ENCODE peak calls at places on chromosome 12, in ten cellular contexts. One of them, this sample, is unnamed. For H3K4me1, the result is how much of the 10 kb centered on the place peaks cover.

GRCh38 chr12:67943295-67943892 is 45.9 kb upstream of the IFNG-AS1 start:
- DNase-seq in IMR-90: peak
- DNase-seq in upper lobe of right lung: no peak
- DNase-seq in heart right ventricle: peak
- DNase-seq in small intestine: peak
- DNase-seq in cardiac muscle cell: peak
- DNase-seq in uterus: peak
- DNase-seq in K562: peak
- DNase-seq in SK-N-SH: peak
- DNase-seq in prostate gland: peak
- DNase-seq in this sample: peak

GRCh38 chr12:10783252-10783651 is 19.2 kb downstream of the TAS2R7 start:
- DNase-seq in upper lobe of right lung: no peak
- DNase-seq in uterus: no peak
- DNase-seq in cardiac muscle cell: no peak
- DNase-seq in IMR-90: no peak
- DNase-seq in SK-N-SH: no peak
- DNase-seq in K562: no peak
- DNase-seq in prostate gland: no peak
- DNase-seq in heart right ventricle: no peak
- DNase-seq in small intestine: no peak
- DNase-seq in this sample: no peak

GRCh38 chr12:109542014-109542413 is 31.3 kb downstream of the MMAB start:
- DNase-seq in small intestine: no peak
- DNase-seq in prostate gland: no peak
- DNase-seq in heart right ventricle: no peak
- DNase-seq in K562: no peak
- DNase-seq in SK-N-SH: no peak
- DNase-seq in upper lobe of right lung: no peak
- DNase-seq in IMR-90: peak
- DNase-seq in cardiac muscle cell: peak
- DNase-seq in uterus: no peak
- DNase-seq in this sample: no peak

GRCh38 chr12:34302131-34302885 is 280.0 kb downstream of the ALG10 start:
- DNase-seq in IMR-90: no peak
- DNase-seq in K562: no peak
- DNase-seq in upper lobe of right lung: no peak
- DNase-seq in SK-N-SH: no peak
- DNase-seq in prostate gland: no peak
- DNase-seq in uterus: no peak
- DNase-seq in cardiac muscle cell: no peak
- DNase-seq in heart right ventricle: no peak
- DNase-seq in small intestine: no peak
- DNase-seq in this sample: no peak

GRCh38 chr12:63220921-63221320 is 69.9 kb upstream of the AVPR1A start:
- DNase-seq in cardiac muscle cell: no peak
- DNase-seq in IMR-90: no peak
- DNase-seq in K562: no peak
- DNase-seq in small intestine: no peak
- DNase-seq in uterus: no peak
- DNase-seq in upper lobe of right lung: no peak
- DNase-seq in heart right ventricle: no peak
- DNase-seq in prostate gland: no peak
- DNase-seq in SK-N-SH: no peak
- DNase-seq in this sample: no peak

GRCh38 chr12:109714141-109714912 is 702 bp downstream of the FAM222A start:
- DNase-seq in small intestine: peak
- DNase-seq in cardiac muscle cell: peak
- DNase-seq in uterus: peak
- DNase-seq in upper lobe of right lung: peak
- DNase-seq in K562: peak
- DNase-seq in heart right ventricle: peak
- DNase-seq in IMR-90: peak
- DNase-seq in prostate gland: peak
- DNase-seq in SK-N-SH: peak
- DNase-seq in this sample: peak

GRCh38 chr12:2242816-2243215 is 190.0 kb downstream of the CACNA1C start:
- DNase-seq in K562: no peak
- DNase-seq in upper lobe of right lung: no peak
- DNase-seq in IMR-90: no peak
- DNase-seq in cardiac muscle cell: no peak
- DNase-seq in prostate gland: no peak
- DNase-seq in uterus: no peak
- DNase-seq in small intestine: no peak
- DNase-seq in SK-N-SH: no peak
- DNase-seq in heart right ventricle: no peak
- DNase-seq in this sample: no peak

GRCh38 chr12:2354151-2354991 is 301.6 kb downstream of the CACNA1C start:
- DNase-seq in K562: no peak
- DNase-seq in cardiac muscle cell: no peak
- DNase-seq in uterus: no peak
- DNase-seq in upper lobe of right lung: no peak
- DNase-seq in SK-N-SH: no peak
- DNase-seq in prostate gland: no peak
- DNase-seq in IMR-90: no peak
- DNase-seq in heart right ventricle: no peak
- DNase-seq in small intestine: peak
- DNase-seq in this sample: no peak

GRCh38 chr12:14769837-14770494 is 33.3 kb downstream of the WBP11 start:
- DNase-seq in SK-N-SH: peak
- DNase-seq in upper lobe of right lung: peak
- DNase-seq in IMR-90: peak
- DNase-seq in small intestine: peak
- DNase-seq in uterus: peak
- DNase-seq in heart right ventricle: peak
- DNase-seq in K562: no peak
- DNase-seq in cardiac muscle cell: peak
- DNase-seq in prostate gland: peak
- DNase-seq in this sample: peak

GRCh38 chr12:69321356-69321755 is 26.8 kb upstream of the LYZ start:
- DNase-seq in K562: no peak
- DNase-seq in uterus: no peak
- DNase-seq in IMR-90: no peak
- DNase-seq in SK-N-SH: no peak
- DNase-seq in cardiac muscle cell: no peak
- DNase-seq in heart right ventricle: no peak
- DNase-seq in upper lobe of right lung: no peak
- DNase-seq in prostate gland: no peak
- DNase-seq in small intestine: no peak
- DNase-seq in this sample: no peak

GRCh38 chr12:9669534-9669933 is at the start of gene CLEC2D:
- DNase-seq in heart right ventricle: no peak
- DNase-seq in prostate gland: no peak
- DNase-seq in uterus: no peak
- DNase-seq in cardiac muscle cell: no peak
- DNase-seq in SK-N-SH: no peak
- DNase-seq in upper lobe of right lung: no peak
- DNase-seq in K562: no peak
- DNase-seq in IMR-90: no peak
- DNase-seq in small intestine: peak
- DNase-seq in this sample: no peak

GRCh38 chr12:6444704-6445688 is at the start of gene CD27:
- DNase-seq in upper lobe of right lung: peak
- DNase-seq in heart right ventricle: no peak
- DNase-seq in cardiac muscle cell: no peak
- DNase-seq in K562: no peak
- DNase-seq in IMR-90: no peak
- DNase-seq in prostate gland: no peak
- DNase-seq in SK-N-SH: no peak
- DNase-seq in small intestine: no peak
- DNase-seq in uterus: no peak
- DNase-seq in this sample: no peak

GRCh38 chr12:30145351-30146017 is 361.7 kb upstream of the TMTC1 start:
- DNase-seq in K562: no peak
- DNase-seq in uterus: no peak
- DNase-seq in upper lobe of right lung: no peak
- DNase-seq in SK-N-SH: no peak
- DNase-seq in cardiac muscle cell: no peak
- DNase-seq in IMR-90: no peak
- DNase-seq in prostate gland: no peak
- DNase-seq in heart right ventricle: no peak
- DNase-seq in small intestine: no peak
- DNase-seq in this sample: no peak

GRCh38 chr12:107610030-107610859 is 75.4 kb upstream of the PWP1 start:
- DNase-seq in small intestine: peak
- DNase-seq in heart right ventricle: peak
- DNase-seq in IMR-90: peak
- DNase-seq in upper lobe of right lung: no peak
- DNase-seq in K562: peak
- DNase-seq in prostate gland: no peak
- DNase-seq in cardiac muscle cell: peak
- DNase-seq in uterus: no peak
- DNase-seq in SK-N-SH: peak
- DNase-seq in this sample: peak

DNA sequence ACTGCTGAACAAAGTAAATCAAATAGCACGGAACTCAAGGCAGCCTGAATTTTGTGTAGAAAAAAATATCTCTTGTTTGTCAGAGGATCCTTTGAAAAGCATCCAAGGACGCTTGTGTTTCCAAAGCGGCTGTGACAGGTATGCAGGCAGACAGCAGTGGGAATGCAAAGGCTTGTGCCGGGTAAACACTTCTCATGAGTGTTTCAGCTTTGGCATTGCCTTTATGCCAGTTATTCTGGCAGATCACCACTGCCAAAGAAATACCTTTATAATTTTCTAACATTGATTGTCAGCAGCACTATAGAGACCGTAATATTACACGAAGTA is 128.5 kb downstream of the NDUFA12 start:
- DNase-seq in heart right ventricle: no peak
- DNase-seq in small intestine: no peak
- DNase-seq in prostate gland: peak
- DNase-seq in K562: no peak
- DNase-seq in upper lobe of right lung: no peak
- DNase-seq in uterus: no peak
- DNase-seq in cardiac muscle cell: no peak
- DNase-seq in IMR-90: no peak
- DNase-seq in SK-N-SH: no peak
- DNase-seq in this sample: no peak
- H3K4me3 ChIP-seq in heart right ventricle: no peak
- H3K4me3 ChIP-seq in small intestine: no peak
- H3K4me3 ChIP-seq in prostate gland: peak
- H3K4me3 ChIP-seq in K562: no peak
- H3K4me3 ChIP-seq in upper lobe of right lung: no peak
- H3K4me3 ChIP-seq in uterus: no peak
- H3K4me3 ChIP-seq in cardiac muscle cell: no peak
- H3K4me3 ChIP-seq in IMR-90: no peak
- H3K4me3 ChIP-seq in SK-N-SH: no peak
- H3K4me3 ChIP-seq in this sample: no peak

DNA sequence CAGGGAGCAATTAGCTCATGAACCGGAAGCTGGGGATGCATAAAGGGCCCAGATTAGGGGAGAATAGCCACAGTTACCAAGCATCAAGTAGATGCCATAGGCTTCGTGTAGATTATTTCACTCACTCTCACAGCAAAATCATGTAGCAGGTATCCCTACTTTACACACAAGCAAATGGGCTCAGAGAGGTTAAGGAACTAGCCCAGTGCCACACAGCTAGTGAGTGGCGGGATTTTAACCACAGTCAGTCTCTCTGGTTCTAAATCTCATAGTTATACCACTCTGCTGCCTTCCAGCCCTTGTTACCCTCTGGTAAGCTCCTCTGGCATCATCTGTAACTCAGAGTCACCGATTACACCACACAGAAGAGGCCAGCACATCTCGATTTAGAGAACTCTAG is 49.0 kb downstream of the IQSEC3 start:
- DNase-seq in prostate gland: no peak
- DNase-seq in IMR-90: no peak
- DNase-seq in heart right ventricle: no peak
- DNase-seq in uterus: no peak
- DNase-seq in upper lobe of right lung: no peak
- DNase-seq in cardiac muscle cell: no peak
- DNase-seq in SK-N-SH: no peak
- DNase-seq in small intestine: no peak
- DNase-seq in K562: no peak
- DNase-seq in this sample: no peak
- H3K4me1 ChIP-seq in prostate gland: under half
- H3K4me1 ChIP-seq in IMR-90: under half
- H3K4me1 ChIP-seq in heart right ventricle: under half
- H3K4me1 ChIP-seq in uterus: under half
- H3K4me1 ChIP-seq in upper lobe of right lung: under half
- H3K4me1 ChIP-seq in cardiac muscle cell: under half
- H3K4me1 ChIP-seq in SK-N-SH: under half
- H3K4me1 ChIP-seq in small intestine: under half
- H3K4me1 ChIP-seq in K562: under half
- H3K4me1 ChIP-seq in this sample: under half

GRCh38 chr12:117686911-117687377 is 281.8 kb downstream of the KSR2 start:
- DNase-seq in IMR-90: no peak
- DNase-seq in upper lobe of right lung: no peak
- DNase-seq in heart right ventricle: no peak
- DNase-seq in uterus: peak
- DNase-seq in SK-N-SH: peak
- DNase-seq in small intestine: no peak
- DNase-seq in prostate gland: peak
- DNase-seq in cardiac muscle cell: peak
- DNase-seq in K562: no peak
- DNase-seq in this sample: peak

GRCh38 chr12:117684471-117684870 is 284.3 kb downstream of the KSR2 start:
- DNase-seq in SK-N-SH: no peak
- DNase-seq in small intestine: no peak
- DNase-seq in heart right ventricle: no peak
- DNase-seq in K562: no peak
- DNase-seq in prostate gland: no peak
- DNase-seq in uterus: no peak
- DNase-seq in upper lobe of right lung: no peak
- DNase-seq in cardiac muscle cell: no peak
- DNase-seq in IMR-90: no peak
- DNase-seq in this sample: no peak

GRCh38 chr12:117685115-117685926 is 283.5 kb downstream of the KSR2 start:
- DNase-seq in K562: peak
- DNase-seq in upper lobe of right lung: no peak
- DNase-seq in SK-N-SH: peak
- DNase-seq in small intestine: peak
- DNase-seq in cardiac muscle cell: peak
- DNase-seq in IMR-90: no peak
- DNase-seq in uterus: peak
- DNase-seq in prostate gland: peak
- DNase-seq in heart right ventricle: no peak
- DNase-seq in this sample: peak

GRCh38 chr12:117689857-117690256 is 278.9 kb downstream of the KSR2 start:
- DNase-seq in prostate gland: no peak
- DNase-seq in uterus: no peak
- DNase-seq in IMR-90: no peak
- DNase-seq in K562: no peak
- DNase-seq in SK-N-SH: no peak
- DNase-seq in cardiac muscle cell: no peak
- DNase-seq in small intestine: no peak
- DNase-seq in heart right ventricle: no peak
- DNase-seq in upper lobe of right lung: no peak
- DNase-seq in this sample: no peak

GRCh38 chr12:117686210-117686609 is 282.6 kb downstream of the KSR2 start:
- DNase-seq in IMR-90: no peak
- DNase-seq in heart right ventricle: no peak
- DNase-seq in upper lobe of right lung: no peak
- DNase-seq in prostate gland: no peak
- DNase-seq in SK-N-SH: no peak
- DNase-seq in small intestine: no peak
- DNase-seq in cardiac muscle cell: no peak
- DNase-seq in uterus: no peak
- DNase-seq in K562: no peak
- DNase-seq in this sample: no peak
- H3K27ac ChIP-seq in IMR-90: no peak
- H3K27ac ChIP-seq in heart right ventricle: no peak
- H3K27ac ChIP-seq in upper lobe of right lung: no peak
- H3K27ac ChIP-seq in prostate gland: no peak
- H3K27ac ChIP-seq in SK-N-SH: peak
- H3K27ac ChIP-seq in small intestine: no peak
- H3K27ac ChIP-seq in cardiac muscle cell: no peak
- H3K27ac ChIP-seq in uterus: no peak
- H3K27ac ChIP-seq in K562: no peak
- H3K27ac ChIP-seq in this sample: no peak

GRCh38 chr12:113462880-113463745 is 8.6 kb downstream of the LHX5 start:
- DNase-seq in cardiac muscle cell: no peak
- DNase-seq in upper lobe of right lung: peak
- DNase-seq in K562: no peak
- DNase-seq in heart right ventricle: no peak
- DNase-seq in uterus: no peak
- DNase-seq in small intestine: no peak
- DNase-seq in prostate gland: no peak
- DNase-seq in IMR-90: no peak
- DNase-seq in SK-N-SH: peak
- DNase-seq in this sample: no peak
- H3K4me3 ChIP-seq in cardiac muscle cell: peak
- H3K4me3 ChIP-seq in upper lobe of right lung: no peak
- H3K4me3 ChIP-seq in K562: no peak
- H3K4me3 ChIP-seq in heart right ventricle: peak
- H3K4me3 ChIP-seq in uterus: no peak
- H3K4me3 ChIP-seq in small intestine: no peak
- H3K4me3 ChIP-seq in prostate gland: no peak
- H3K4me3 ChIP-seq in IMR-90: no peak
- H3K4me3 ChIP-seq in SK-N-SH: peak
- H3K4me3 ChIP-seq in this sample: no peak